ENCODE peak calls at places on chromosomes 16 and 17, in eight cellular contexts. One of them, this sample, is unnamed.

GRCh38 chr16:11700264-11701029 is 32.2 kb downstream of the SNN start:
- DNase-seq in HL-60: peak; percentile 35
- DNase-seq in cardiac fibroblast: peak; percentile 39
- DNase-seq in thoracic aorta: no peak
- DNase-seq in foreskin fibroblast: no peak
- DNase-seq in MCF 10A: peak; percentile 49
- DNase-seq in GM13976: no peak
- DNase-seq in ovary: no peak
- DNase-seq in this sample: no peak

GRCh38 chr17:5500247-5500803 is 14.0 kb downstream of the MIS12 start:
- DNase-seq in GM13976: peak; percentile 56
- DNase-seq in foreskin fibroblast: peak; percentile 29
- DNase-seq in cardiac fibroblast: peak; percentile 4
- DNase-seq in HL-60: no peak
- DNase-seq in ovary: no peak
- DNase-seq in MCF 10A: no peak
- DNase-seq in thoracic aorta: no peak
- DNase-seq in this sample: no peak

GRCh38 chr16:89360760-89361435 is 129.5 kb downstream of the ANKRD11 start:
- DNase-seq in GM13976: peak; percentile 78
- DNase-seq in foreskin fibroblast: no peak
- DNase-seq in thoracic aorta: no peak
- DNase-seq in MCF 10A: no peak
- DNase-seq in ovary: peak; percentile 31
- DNase-seq in HL-60: no peak
- DNase-seq in cardiac fibroblast: no peak
- DNase-seq in this sample: no peak

GRCh38 chr16:87780385-87780989 is 14.7 kb upstream of the KLHDC4 start:
- DNase-seq in ovary: no peak
- DNase-seq in MCF 10A: peak; percentile 79
- DNase-seq in cardiac fibroblast: peak; percentile 73
- DNase-seq in foreskin fibroblast: peak; percentile 24
- DNase-seq in GM13976: peak; percentile 69
- DNase-seq in HL-60: peak; percentile 75
- DNase-seq in thoracic aorta: no peak
- DNase-seq in this sample: no peak

GRCh38 chr17:72187544-72187943 is 66.7 kb downstream of the SOX9 start:
- DNase-seq in GM13976: no peak
- DNase-seq in MCF 10A: no peak
- DNase-seq in ovary: no peak
- DNase-seq in cardiac fibroblast: peak; percentile 80
- DNase-seq in foreskin fibroblast: no peak
- DNase-seq in thoracic aorta: no peak
- DNase-seq in HL-60: no peak
- DNase-seq in this sample: no peak

GRCh38 chr17:52136173-52136572 is 22.3 kb downstream of the CA10 start:
- DNase-seq in foreskin fibroblast: no peak
- DNase-seq in GM13976: no peak
- DNase-seq in cardiac fibroblast: no peak
- DNase-seq in MCF 10A: no peak
- DNase-seq in ovary: no peak
- DNase-seq in thoracic aorta: no peak
- DNase-seq in HL-60: no peak
- DNase-seq in this sample: no peak

GRCh38 chr17:8223356-8224063 is 13.1 kb upstream of the AURKB start:
- DNase-seq in GM13976: peak; percentile 66
- DNase-seq in thoracic aorta: no peak
- DNase-seq in HL-60: peak; percentile 52
- DNase-seq in MCF 10A: peak; percentile 52
- DNase-seq in cardiac fibroblast: peak; percentile 59
- DNase-seq in ovary: peak; percentile 75
- DNase-seq in foreskin fibroblast: peak; percentile 81
- DNase-seq in this sample: no peak

GRCh38 chr17:82018152-82019041 is 4.3 kb downstream of the CENPX start:
- DNase-seq in thoracic aorta: no peak
- DNase-seq in HL-60: no peak
- DNase-seq in MCF 10A: no peak
- DNase-seq in cardiac fibroblast: no peak
- DNase-seq in ovary: no peak
- DNase-seq in GM13976: no peak
- DNase-seq in foreskin fibroblast: no peak
- DNase-seq in this sample: no peak

GRCh38 chr17:82449136-82449882 is 1.2 kb downstream of the CYBC1 start:
- DNase-seq in foreskin fibroblast: no peak
- DNase-seq in GM13976: peak; percentile 79
- DNase-seq in ovary: no peak
- DNase-seq in HL-60: no peak
- DNase-seq in thoracic aorta: no peak
- DNase-seq in MCF 10A: no peak
- DNase-seq in cardiac fibroblast: no peak
- DNase-seq in this sample: no peak

GRCh38 chr17:77478281-77478680 is 337.5 kb downstream of the SEC14L1 start:
- DNase-seq in ovary: no peak
- DNase-seq in HL-60: no peak
- DNase-seq in GM13976: no peak
- DNase-seq in foreskin fibroblast: no peak
- DNase-seq in thoracic aorta: no peak
- DNase-seq in MCF 10A: no peak
- DNase-seq in cardiac fibroblast: no peak
- DNase-seq in this sample: no peak

GRCh38 chr16:22077700-22078313 is 14.5 kb upstream of the VWA3A start:
- DNase-seq in foreskin fibroblast: peak; percentile 81
- DNase-seq in GM13976: peak; percentile 65
- DNase-seq in thoracic aorta: no peak
- DNase-seq in HL-60: peak; percentile 4
- DNase-seq in ovary: peak; percentile 70
- DNase-seq in cardiac fibroblast: peak; percentile 79
- DNase-seq in MCF 10A: peak; percentile 69
- DNase-seq in this sample: no peak

GRCh38 chr17:7112527-7113108 is 2.0 kb downstream of the ASGR2 start:
- DNase-seq in cardiac fibroblast: no peak
- DNase-seq in thoracic aorta: no peak
- DNase-seq in foreskin fibroblast: no peak
- DNase-seq in GM13976: no peak
- DNase-seq in ovary: no peak
- DNase-seq in MCF 10A: no peak
- DNase-seq in HL-60: no peak
- DNase-seq in this sample: no peak

GRCh38 chr17:7111784-7112526 is 2.7 kb downstream of the ASGR2 start:
- DNase-seq in MCF 10A: no peak
- DNase-seq in cardiac fibroblast: no peak
- DNase-seq in GM13976: no peak
- DNase-seq in thoracic aorta: no peak
- DNase-seq in HL-60: no peak
- DNase-seq in ovary: no peak
- DNase-seq in foreskin fibroblast: peak; percentile 17
- DNase-seq in this sample: no peak

GRCh38 chr17:7114875-7115614 is 423 bp upstream of the ASGR2 start:
- DNase-seq in GM13976: no peak
- DNase-seq in ovary: no peak
- DNase-seq in thoracic aorta: no peak
- DNase-seq in cardiac fibroblast: no peak
- DNase-seq in HL-60: peak; percentile 82
- DNase-seq in MCF 10A: no peak
- DNase-seq in foreskin fibroblast: no peak
- DNase-seq in this sample: no peak

GRCh38 chr17:7113273-7114071 is 1.1 kb downstream of the ASGR2 start:
- DNase-seq in GM13976: no peak
- DNase-seq in HL-60: no peak
- DNase-seq in thoracic aorta: no peak
- DNase-seq in foreskin fibroblast: no peak
- DNase-seq in MCF 10A: no peak
- DNase-seq in ovary: no peak
- DNase-seq in cardiac fibroblast: no peak
- DNase-seq in this sample: no peak

GRCh38 chr17:7114241-7114874 is at the start of gene ASGR2:
- DNase-seq in MCF 10A: no peak
- DNase-seq in GM13976: no peak
- DNase-seq in cardiac fibroblast: no peak
- DNase-seq in thoracic aorta: no peak
- DNase-seq in foreskin fibroblast: no peak
- DNase-seq in HL-60: no peak
- DNase-seq in ovary: no peak
- DNase-seq in this sample: no peak
- TF ChIP-seq CTCF in MCF 10A: no peak
- TF ChIP-seq CTCF in GM13976: no peak
- TF ChIP-seq CTCF in cardiac fibroblast: no peak
- TF ChIP-seq CTCF in thoracic aorta: no peak
- TF ChIP-seq CTCF in foreskin fibroblast: no peak
- TF ChIP-seq CTCF in HL-60: no peak
- TF ChIP-seq CTCF in ovary: no peak
- TF ChIP-seq CTCF in this sample: no peak

GRCh38 chr17:45016823-45017222 is 34.6 kb downstream of the DCAKD start:
- DNase-seq in HL-60: no peak
- DNase-seq in thoracic aorta: no peak
- DNase-seq in MCF 10A: peak; percentile 59
- DNase-seq in ovary: no peak
- DNase-seq in foreskin fibroblast: peak; percentile 49
- DNase-seq in cardiac fibroblast: no peak
- DNase-seq in GM13976: no peak
- DNase-seq in this sample: no peak
- TF ChIP-seq CTCF in HL-60: no peak
- TF ChIP-seq CTCF in thoracic aorta: no peak
- TF ChIP-seq CTCF in MCF 10A: peak; percentile 21
- TF ChIP-seq CTCF in ovary: no peak
- TF ChIP-seq CTCF in foreskin fibroblast: peak; percentile 15
- TF ChIP-seq CTCF in cardiac fibroblast: peak; percentile 35
- TF ChIP-seq CTCF in GM13976: no peak
- TF ChIP-seq CTCF in this sample: peak; percentile 43

DNA sequence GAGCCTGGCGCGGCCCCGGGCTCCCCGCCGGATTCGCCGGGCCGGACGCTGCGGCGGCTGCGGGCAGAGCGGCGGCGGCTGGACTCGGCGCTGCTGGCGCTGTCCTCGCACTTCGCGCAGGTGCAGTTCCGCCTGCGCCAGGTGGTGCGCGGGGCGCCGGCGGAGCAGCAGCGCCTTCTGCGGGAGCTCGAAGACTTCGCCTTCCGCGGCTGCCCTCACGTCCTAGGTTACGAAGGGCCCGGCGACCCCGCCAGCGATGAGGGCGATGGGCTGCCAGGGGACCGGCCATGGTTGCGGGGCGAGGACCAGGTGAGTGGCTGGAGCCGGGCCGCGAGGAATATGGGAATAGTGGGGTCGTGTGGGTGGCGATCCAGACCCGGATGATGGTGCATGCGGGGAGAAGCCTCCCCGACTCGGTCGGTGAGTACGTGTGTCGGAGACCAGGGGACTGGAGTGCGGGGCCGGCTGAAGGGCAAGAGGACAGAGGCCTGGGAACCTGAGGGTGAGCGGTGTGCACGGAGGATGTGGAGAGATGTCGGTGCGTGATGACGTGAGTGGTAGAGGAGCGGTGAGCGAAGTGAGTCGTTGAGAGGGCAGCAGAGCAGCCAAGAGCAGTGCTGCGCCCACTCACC is 517 bp downstream of the RUNDC1 start:
- DNase-seq in cardiac fibroblast: peak; percentile 53
- DNase-seq in foreskin fibroblast: peak; percentile 76
- DNase-seq in HL-60: no peak
- DNase-seq in ovary: peak; percentile 55
- DNase-seq in thoracic aorta: no peak
- DNase-seq in MCF 10A: peak; percentile 50
- DNase-seq in GM13976: peak; percentile 85
- DNase-seq in this sample: no peak
- TF ChIP-seq CTCF in cardiac fibroblast: no peak
- TF ChIP-seq CTCF in foreskin fibroblast: no peak
- TF ChIP-seq CTCF in HL-60: no peak
- TF ChIP-seq CTCF in ovary: no peak
- TF ChIP-seq CTCF in thoracic aorta: no peak
- TF ChIP-seq CTCF in MCF 10A: peak; percentile 36
- TF ChIP-seq CTCF in GM13976: peak; percentile 38
- TF ChIP-seq CTCF in this sample: peak; percentile 6

DNA sequence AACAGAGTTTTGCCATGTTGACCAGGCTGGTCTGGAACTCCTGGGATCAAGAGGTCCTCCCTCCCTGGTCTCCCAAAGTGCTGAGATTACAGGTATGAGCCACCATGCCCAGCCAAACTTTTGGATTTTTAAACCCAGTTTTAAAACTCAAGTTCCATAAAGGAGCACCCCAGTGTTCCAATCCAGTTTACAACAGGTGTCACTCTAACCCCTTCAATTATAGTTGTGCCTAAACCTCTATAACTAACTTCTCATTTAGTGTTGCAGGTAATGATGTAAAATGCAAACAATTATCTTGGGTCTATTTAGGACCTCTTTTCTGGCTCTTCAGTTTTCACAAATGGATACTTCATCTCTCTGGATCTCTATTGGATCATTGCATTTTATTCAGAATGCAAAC is 7.8 kb upstream of the ADAP2 start:
- DNase-seq in foreskin fibroblast: no peak
- DNase-seq in ovary: no peak
- DNase-seq in cardiac fibroblast: no peak
- DNase-seq in MCF 10A: no peak
- DNase-seq in GM13976: no peak
- DNase-seq in HL-60: no peak
- DNase-seq in thoracic aorta: no peak
- DNase-seq in this sample: no peak
- TF ChIP-seq CTCF in foreskin fibroblast: no peak
- TF ChIP-seq CTCF in ovary: no peak
- TF ChIP-seq CTCF in cardiac fibroblast: no peak
- TF ChIP-seq CTCF in MCF 10A: no peak
- TF ChIP-seq CTCF in GM13976: no peak
- TF ChIP-seq CTCF in HL-60: no peak
- TF ChIP-seq CTCF in thoracic aorta: no peak
- TF ChIP-seq CTCF in this sample: no peak

DNA sequence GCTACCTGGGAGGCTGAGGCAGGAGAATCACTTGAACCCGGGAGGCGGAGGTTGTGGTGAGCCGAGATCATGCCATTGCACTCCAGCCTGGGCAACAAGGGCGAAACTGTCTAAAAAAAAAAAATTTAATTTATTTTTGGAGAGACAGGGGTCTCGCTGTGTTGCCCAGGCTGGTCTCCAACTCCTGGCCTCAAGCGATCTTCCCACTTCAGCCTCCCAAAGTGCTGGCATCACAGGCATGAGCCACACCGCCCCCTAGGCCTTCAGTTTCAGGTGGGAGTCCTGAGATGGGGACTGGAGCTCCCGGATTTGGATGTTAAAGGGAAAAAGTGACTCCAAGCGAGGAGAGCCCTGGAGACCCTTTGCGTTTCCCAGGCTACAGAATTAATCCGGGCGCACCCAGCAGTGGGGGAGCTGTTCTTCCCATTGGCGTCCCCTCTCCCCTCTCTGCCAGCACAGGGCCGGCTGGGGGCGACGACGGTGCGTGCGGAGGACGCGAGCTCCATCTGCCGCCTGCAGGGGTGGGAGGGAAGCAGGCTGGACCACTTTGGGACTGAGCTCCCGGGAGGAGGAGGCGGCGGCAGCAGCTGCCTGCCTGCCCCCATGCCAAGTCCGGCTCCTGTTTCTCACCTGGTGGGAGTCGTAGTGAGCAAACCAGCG is 49.3 kb upstream of the USP7 start:
- DNase-seq in cardiac fibroblast: peak; percentile 10
- DNase-seq in thoracic aorta: no peak
- DNase-seq in MCF 10A: no peak
- DNase-seq in GM13976: no peak
- DNase-seq in foreskin fibroblast: peak; percentile 35
- DNase-seq in HL-60: no peak
- DNase-seq in ovary: peak; percentile 31
- DNase-seq in this sample: no peak
- TF ChIP-seq CTCF in cardiac fibroblast: no peak
- TF ChIP-seq CTCF in thoracic aorta: no peak
- TF ChIP-seq CTCF in MCF 10A: no peak
- TF ChIP-seq CTCF in GM13976: no peak
- TF ChIP-seq CTCF in foreskin fibroblast: peak; percentile 13
- TF ChIP-seq CTCF in HL-60: no peak
- TF ChIP-seq CTCF in ovary: no peak
- TF ChIP-seq CTCF in this sample: peak; percentile 26